ENCODE peak calls at places on chromosome 5, in four cellular contexts. H, C, F and Q are unnamed samples.
A peak's percentile ranks its signal among the peaks of the same experiment; 100 is the strongest.

GRCh38 chr5:25851301-25851700 is 1187.1 kb downstream of the CDH9 start:
- DNase-seq in F (no peak), H (no peak), C (no peak), Q (no peak)

GRCh38 chr5:83007755-83008154 is 69.4 kb downstream of the TMEM167A start:
- DNase-seq in H (no peak), C (no peak), F (no peak), Q (no peak)

GRCh38 chr5:1437452-1437851 is 7.8 kb downstream of the SLC6A3 start:
- DNase-seq in C (no peak), H (no peak), F (no peak), Q (peak; percentile 70)

GRCh38 chr5:124371121-124371706 is 375.2 kb downstream of the ZNF608 start:
- DNase-seq in C (no peak), F (no peak), H (no peak), Q (no peak)

GRCh38 chr5:45491368-45491767 is 204.8 kb downstream of the HCN1 start:
- DNase-seq in C (no peak), F (no peak), H (no peak), Q (no peak)

GRCh38 chr5:8576178-8576577 is 707.2 kb downstream of the MTRR start:
- DNase-seq in C (no peak), F (no peak), H (no peak), Q (no peak)

GRCh38 chr5:170430871-170431437 is 41.8 kb upstream of the KCNMB1 start:
- DNase-seq in F (no peak), H (no peak), C (no peak), Q (no peak)

GRCh38 chr5:111545031-111545430 is 32.7 kb upstream of the STARD4 start:
- DNase-seq in H (no peak), C (no peak), F (no peak), Q (no peak)

GRCh38 chr5:27996665-27997064 is 958.3 kb upstream of the CDH9 start:
- DNase-seq in F (no peak), H (no peak), C (no peak), Q (no peak)

GRCh38 chr5:174714751-174715150 is 9.6 kb upstream of the MSX2 start:
- DNase-seq in F (no peak), H (no peak), C (no peak), Q (no peak)

GRCh38 chr5:54080833-54081232 is 229.5 kb downstream of the ARL15 start:
- DNase-seq in F (no peak), H (no peak), C (no peak), Q (no peak)

GRCh38 chr5:127299678-127300077 is 9.1 kb downstream of the MEGF10 start:
- DNase-seq in C (no peak), F (no peak), H (no peak), Q (peak; percentile 60)

GRCh38 chr5:10286552-10287227 is 21.0 kb downstream of the CMBL start:
- DNase-seq in F (peak; percentile 83), H (no peak), C (no peak), Q (peak; percentile 60)

GRCh38 chr5:65030056-65030455 is 261.3 kb downstream of the CWC27 start:
- DNase-seq in C (no peak), F (no peak), H (no peak), Q (no peak)

GRCh38 chr5:129906177-129906887 is 2.1 kb downstream of the CHSY3 start:
- DNase-seq in H (no peak), C (no peak), F (no peak), Q (peak; percentile 77)

GRCh38 chr5:89994266-89994665 is 415.3 kb downstream of the CETN3 start:
- DNase-seq in H (no peak), C (no peak), F (no peak), Q (peak; percentile 13)

GRCh38 chr5:32193591-32193990 is 19.5 kb upstream of the GOLPH3 start:
- DNase-seq in F (peak; percentile 74), H (no peak), C (no peak), Q (peak; percentile 79)

GRCh38 chr5:1293997-1294838 is 650 bp downstream of the TERT start:
- DNase-seq in F (peak; percentile 46), C (no peak), H (no peak), Q (peak; percentile 46)